ENCODE peak calls at places on chromosome 21, in ten cellular contexts. J is CD4-positive, alpha-beta T cell; P is Right ventricle myocardium inferior; M is tibial artery; U is NCI-H2081; C is mammary epithelial cell; V is esophagus squamous epithelium; X is stimulated activated CD8-positive, alpha-beta memory T cell treated with anti-CD3 and anti-CD28 coated beads, Interleukin-15, amount 100 ng/mL, for 1 hour; L is fibroblast of mammary gland; H is HT-29. F is an unnamed sample.
A peak's percentile ranks its signal among the peaks of the same experiment; 100 is the strongest.

GRCh38 chr21:43292041-43292865 is 123.4 kb downstream of the CRYAA start:
- DNase-seq in C (no peak), P (peak; percentile 50), V (no peak), U (no peak), J (no peak), X (no peak), M (no peak), L (no peak), H (no peak), F (no peak)

GRCh38 chr21:45516671-45517151 is 25.5 kb downstream of the SLC19A1 start:
- DNase-seq in P (peak; percentile 62), J (no peak), L (no peak), C (no peak), V (no peak), U (no peak), M (peak; percentile 61), X (no peak), H (no peak), F (no peak)

GRCh38 chr21:36452281-36452680 is 27.6 kb downstream of the CLDN14 start:
- DNase-seq in U (no peak), H (no peak), P (no peak), V (no peak), L (no peak), J (no peak), C (no peak), X (no peak), M (no peak), F (no peak)

GRCh38 chr21:25496825-25497482 is 110.3 kb downstream of the MRPL39 start:
- DNase-seq in L (peak; percentile 89), C (no peak), X (no peak), H (no peak), J (no peak), U (no peak), V (no peak), P (no peak), M (no peak), F (no peak)

GRCh38 chr21:27079807-27080206 is 112.9 kb upstream of the ADAMTS5 start:
- DNase-seq in M (no peak), V (no peak), H (no peak), L (peak; percentile 25), X (no peak), P (no peak), U (no peak), C (no peak), J (no peak), F (no peak)

GRCh38 chr21:41369105-41369914 is 7.5 kb downstream of the MX2 start:
- DNase-seq in P (peak; percentile 80), H (no peak), X (no peak), J (peak; percentile 52), M (peak; percentile 66), V (no peak), C (no peak), U (no peak), L (peak; percentile 31), F (no peak)

GRCh38 chr21:42219606-42220137 is 732 bp downstream of the ABCG1 start:
- DNase-seq in L (no peak), V (no peak), U (peak; percentile 7), X (no peak), P (peak; percentile 74), M (no peak), H (no peak), J (no peak), C (no peak), F (peak; percentile 52)

GRCh38 chr21:42760977-42761751 is 107.7 kb downstream of the PDE9A start:
- DNase-seq in U (peak; percentile 48), L (no peak), C (no peak), H (no peak), V (no peak), J (no peak), P (no peak), M (no peak), X (no peak), F (no peak)

GRCh38 chr21:43866659-43867331 is 1.8 kb downstream of the AGPAT3 start:
- DNase-seq in J (peak; percentile 54), U (no peak), X (no peak), P (no peak), M (no peak), L (no peak), H (peak; percentile 62), C (peak; percentile 44), V (no peak), F (no peak)

GRCh38 chr21:34242973-34243372 is 120.8 kb upstream of the KCNE2 start:
- DNase-seq in X (no peak), V (no peak), P (no peak), L (no peak), H (no peak), J (no peak), U (no peak), M (no peak), C (no peak), F (no peak)

GRCh38 chr21:26116456-26117011 is 54.0 kb downstream of the APP start:
- DNase-seq in V (no peak), P (no peak), X (no peak), L (peak; percentile 82), M (no peak), C (peak; percentile 59), H (peak; percentile 35), U (no peak), J (no peak), F (no peak)

GRCh38 chr21:34818663-34819158 is 149.9 kb downstream of the CLIC6 start:
- DNase-seq in C (peak; percentile 60), X (no peak), H (no peak), L (peak; percentile 49), P (no peak), U (no peak), J (no peak), M (no peak), V (no peak), F (no peak)

GRCh38 chr21:31623664-31624063 is 35.8 kb upstream of the SOD1 start:
- DNase-seq in P (no peak), V (no peak), M (no peak), H (no peak), U (no peak), C (no peak), J (no peak), L (no peak), X (no peak), F (peak; percentile 40)

GRCh38 chr21:34813266-34813886 is 144.6 kb downstream of the CLIC6 start:
- DNase-seq in M (no peak), V (no peak), L (peak; percentile 93), U (no peak), X (no peak), H (no peak), J (no peak), C (peak; percentile 98), P (no peak), F (no peak)

GRCh38 chr21:46619846-46620245 is 15.0 kb upstream of the S100B start:
- DNase-seq in C (no peak), V (no peak), J (no peak), H (no peak), X (no peak), M (no peak), P (no peak), L (no peak), U (no peak), F (no peak)

GRCh38 chr21:45149021-45149420 is 74.6 kb downstream of the ADARB1 start:
- DNase-seq in H (no peak), M (no peak), L (no peak), J (no peak), C (no peak), P (no peak), V (no peak), U (no peak), X (no peak), F (no peak)

GRCh38 chr21:42580793-42581201 is 67.1 kb downstream of the SLC37A1 start:
- DNase-seq in V (no peak), L (no peak), M (peak; percentile 40), P (no peak), X (no peak), J (peak; percentile 17), H (no peak), C (no peak), U (no peak), F (no peak)

GRCh38 chr21:31730687-31731111 is 1.2 kb downstream of the SCAF4 start:
- DNase-seq in V (no peak), X (no peak), H (no peak), C (peak; percentile 51), J (no peak), L (no peak), U (peak; percentile 39), P (no peak), M (no peak), F (peak; percentile 42)

GRCh38 chr21:44389335-44389734 is 35.9 kb downstream of the TRPM2 start:
- DNase-seq in M (no peak), J (no peak), X (no peak), L (no peak), U (no peak), H (no peak), C (no peak), P (no peak), V (no peak), F (no peak)

GRCh38 chr21:39805983-39806382 is 61.0 kb downstream of the IGSF5 start:
- DNase-seq in H (no peak), V (no peak), J (no peak), U (no peak), C (peak; percentile 27), P (no peak), L (no peak), M (no peak), X (no peak), F (no peak)

GRCh38 chr21:21177353-21177986 is 179.3 kb downstream of the NCAM2 start:
- DNase-seq in L (no peak), U (no peak), P (no peak), C (no peak), V (no peak), M (no peak), X (no peak), J (no peak), H (no peak), F (no peak)

GRCh38 chr21:34865922-34866271 is 183.2 kb downstream of the RUNX1 start:
- DNase-seq in X (no peak), P (no peak), C (no peak), H (no peak), M (no peak), J (no peak), V (no peak), L (no peak), U (no peak), F (no peak)

GRCh38 chr21:35855463-35855862 is 204.9 kb downstream of the SETD4 start:
- DNase-seq in C (no peak), V (no peak), J (no peak), M (no peak), P (no peak), L (peak; percentile 74), X (no peak), U (no peak), H (no peak), F (no peak)

GRCh38 chr21:37758997-37759396 is 157.3 kb downstream of the KCNJ6 start:
- DNase-seq in J (no peak), H (peak; percentile 32), V (no peak), U (peak; percentile 13), C (peak; percentile 37), P (no peak), M (no peak), L (peak; percentile 30), X (no peak), F (peak; percentile 55)

GRCh38 chr21:38027901-38028300 is 111.6 kb upstream of the KCNJ6 start:
- DNase-seq in L (peak; percentile 59), U (no peak), H (peak; percentile 36), V (no peak), J (no peak), M (no peak), P (no peak), C (peak; percentile 73), X (no peak), F (no peak)

GRCh38 chr21:40567511-40567910 is 279.4 kb downstream of the DSCAM start:
- DNase-seq in H (no peak), M (no peak), U (no peak), J (no peak), P (no peak), C (no peak), L (no peak), X (no peak), V (no peak), F (no peak)

GRCh38 chr21:45768011-45768740 is 124.7 kb downstream of the PCBP3 start:
- DNase-seq in X (no peak), J (no peak), P (no peak), C (no peak), V (no peak), L (peak; percentile 53), U (no peak), M (no peak), H (no peak), F (no peak)

GRCh38 chr21:33374080-33374873 is 28.9 kb upstream of the IFNGR2 start:
- DNase-seq in C (peak; percentile 55), X (peak; percentile 42), V (no peak), L (peak; percentile 73), U (peak; percentile 14), M (peak; percentile 49), H (peak; percentile 50), J (peak; percentile 60), P (no peak), F (peak; percentile 42)

F was measured in HEK293T.